ENCODE peak calls at places on chromosomes 7 and 10, in eight cellular contexts. T is GM06990; D is mesendoderm; G is body of pancreas; J is CD8-positive, alpha-beta memory T cell; F is prostate gland; C is lung; V is NT2/D1. Y is an unnamed sample. For H3K27me3, the result is how much of the 10 kb centered on the place peaks cover.

GRCh38 chr7:146216371-146217041 is 99.9 kb downstream of the CNTNAP2 start:
- DNase-seq in G (no peak), T (no peak), F (no peak), C (no peak), J (no peak), D (no peak), V (no peak), Y (no peak)

GRCh38 chr10:63057509-63057908 is 75.6 kb upstream of the NRBF2 start:
- DNase-seq in V (no peak), T (no peak), C (no peak), G (no peak), J (no peak), D (peak), F (no peak), Y (no peak)

GRCh38 chr10:86681047-86681446 is 12.7 kb downstream of the LDB3 start:
- DNase-seq in G (no peak), T (no peak), J (no peak), D (no peak), V (no peak), C (no peak), F (no peak), Y (no peak)

GRCh38 chr10:6382081-6382480 is 179.3 kb downstream of the PFKFB3 start:
- DNase-seq in D (no peak), C (no peak), F (no peak), G (no peak), V (no peak), J (peak), T (no peak), Y (no peak)

GRCh38 chr7:2452074-2452507 is 24.1 kb downstream of the GRIFIN start:
- DNase-seq in T (no peak), F (no peak), G (no peak), D (peak), J (no peak), C (no peak), V (no peak), Y (peak)

GRCh38 chr7:134963031-134963430 is 23.3 kb upstream of the AGBL3 start:
- DNase-seq in D (no peak), F (no peak), V (no peak), G (no peak), C (no peak), J (no peak), T (no peak), Y (no peak)

GRCh38 chr10:89609730-89610393 is 35.2 kb downstream of the PANK1 start:
- DNase-seq in J (no peak), F (no peak), G (no peak), T (peak), C (no peak), D (peak), V (no peak), Y (no peak)

GRCh38 chr10:131818510-131819234 is 82.1 kb upstream of the PPP2R2D start:
- DNase-seq in G (no peak), C (no peak), J (no peak), D (no peak), T (no peak), F (no peak), V (no peak), Y (peak)

GRCh38 chr10:100709655-100710054 is 35.7 kb upstream of the PAX2 start:
- DNase-seq in C (no peak), T (no peak), G (no peak), V (no peak), D (no peak), F (no peak), J (no peak), Y (peak)

GRCh38 chr7:157139142-157140117 is 704 bp downstream of the UBE3C start:
- DNase-seq in D (peak), C (peak), G (peak), V (peak), J (peak), F (peak), T (no peak), Y (no peak)

GRCh38 chr10:28367865-28368541 is 65.1 kb upstream of the MPP7 start:
- DNase-seq in G (no peak), V (no peak), F (no peak), J (peak), D (no peak), T (peak), C (peak), Y (no peak)

GRCh38 chr10:116554628-116555027 is 8.9 kb downstream of the PNLIP start:
- DNase-seq in F (no peak), J (no peak), C (no peak), D (no peak), G (peak), V (no peak), T (no peak), Y (no peak)
- H3K27me3 ChIP-seq in F (under half), J (under half), C (under half), D (under half), G (under half), V (under half), T (under half), Y (under half)

GRCh38 chr7:27167170-27167505 is 1.8 kb upstream of the HOXA9 start:
- DNase-seq in G (no peak), F (peak), J (no peak), C (no peak), V (no peak), T (no peak), D (no peak), Y (no peak)
- H3K27me3 ChIP-seq in G (under half), F (under half), J (half or more), C (under half), V (half or more), T (under half), D (half or more), Y (half or more)

GRCh38 chr10:11225935-11226334 is 208.3 kb downstream of the CELF2 start:
- DNase-seq in J (peak), C (peak), D (no peak), F (peak), G (no peak), V (no peak), T (peak), Y (no peak)
- H3K27me3 ChIP-seq in J (under half), C (under half), D (under half), F (under half), G (under half), V (under half), T (under half), Y (under half)

DNA sequence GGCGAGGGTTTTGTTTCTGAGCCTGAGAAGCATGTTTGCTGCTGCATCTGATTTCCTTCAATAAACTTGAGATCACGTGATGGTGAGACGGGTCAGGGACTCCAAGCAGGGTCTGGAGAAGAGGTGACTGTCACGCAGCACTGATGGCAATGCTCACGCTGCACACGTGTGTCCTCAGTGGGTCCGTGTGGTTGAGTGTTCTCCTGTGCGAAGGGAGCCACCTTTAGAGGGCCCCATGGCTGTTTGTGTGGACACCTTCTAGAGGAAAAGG is 100.4 kb downstream of the WDR37 start:
- DNase-seq in J (no peak), G (no peak), V (no peak), D (no peak), T (no peak), F (no peak), C (no peak), Y (peak)
- H3K27me3 ChIP-seq in J (under half), G (under half), V (under half), D (under half), T (under half), F (under half), C (under half), Y (under half)

Y was measured in H7.